ENCODE peak calls at places on chromosomes 11 and 22, in eight cellular contexts. E is HepG2, K is spleen, N is stomach, X is dorsolateral prefrontal cortex, R is choroid plexus epithelial cell, P is AG09319, S is mesothelial cell of epicardium. D is an unnamed sample.

GRCh38 chr22:49948116-49948515 is 12.5 kb upstream of the PIM3 start:
- DNase-seq in E (no peak), K (no peak), N (peak; percentile 72), X (no peak), R (no peak), P (no peak), S (no peak), D (no peak)

GRCh38 chr11:134332189-134332631 is 422 bp downstream of the GLB1L2 start:
- DNase-seq in E (no peak), K (peak; percentile 85), N (no peak), X (no peak), R (no peak), P (no peak), S (no peak), D (peak; percentile 47)

GRCh38 chr22:19432092-19432844 is at the start of gene MRPL40:
- DNase-seq in E (peak; percentile 86), K (peak; percentile 99), N (peak; percentile 94), X (peak; percentile 90), R (peak; percentile 97), P (peak; percentile 86), S (peak; percentile 80), D (peak; percentile 92)

GRCh38 chr11:62245271-62245753 is 3.3 kb downstream of the SCGB1D2 start:
- DNase-seq in E (peak; percentile 50), K (no peak), N (peak; percentile 28), X (no peak), R (peak; percentile 58), P (no peak), S (peak; percentile 36), D (peak; percentile 79)

GRCh38 chr22:25942989-25943411 is 201.0 kb downstream of the MYO18B start:
- DNase-seq in E (no peak), K (no peak), N (no peak), X (peak; percentile 97), R (no peak), P (no peak), S (no peak), D (no peak)

GRCh38 chr22:30824096-30824495 is 129.4 kb downstream of the OSBP2 start:
- DNase-seq in E (no peak), K (no peak), N (no peak), X (no peak), R (no peak), P (no peak), S (no peak), D (no peak)

GRCh38 chr11:10301656-10302293 is 3.1 kb upstream of the ADM start:
- DNase-seq in E (no peak), K (no peak), N (no peak), X (no peak), R (peak; percentile 87), P (no peak), S (no peak), D (no peak)

GRCh38 chr11:119222308-119222707 is 16.2 kb downstream of the CBL start:
- DNase-seq in E (no peak), K (no peak), N (no peak), X (no peak), R (peak; percentile 58), P (peak; percentile 12), S (no peak), D (no peak)

GRCh38 chr22:46614070-46614931 is 5.9 kb upstream of the GRAMD4 start:
- DNase-seq in E (no peak), K (peak; percentile 88), N (no peak), X (no peak), R (no peak), P (no peak), S (no peak), D (no peak)

GRCh38 chr11:73174495-73174791 is 32.3 kb upstream of the FCHSD2 start:
- DNase-seq in E (no peak), K (no peak), N (no peak), X (no peak), R (no peak), P (no peak), S (no peak), D (no peak)

GRCh38 chr22:44895296-44896055 is 114.3 kb downstream of the PHF21B start:
- DNase-seq in E (no peak), K (peak; percentile 42), N (no peak), X (no peak), R (no peak), P (no peak), S (no peak), D (no peak)

GRCh38 chr11:94734563-94735275 is 33.4 kb upstream of the AMOTL1 start:
- DNase-seq in E (no peak), K (no peak), N (no peak), X (no peak), R (peak; percentile 49), P (no peak), S (no peak), D (peak; percentile 36)

GRCh38 chr22:44538071-44538470 is 40.0 kb upstream of the RTL6 start:
- DNase-seq in E (peak; percentile 3), K (no peak), N (no peak), X (no peak), R (peak; percentile 23), P (no peak), S (no peak), D (no peak)

GRCh38 chr11:66328036-66328306 is 8.3 kb downstream of the RIN1 start:
- DNase-seq in E (no peak), K (no peak), N (no peak), X (no peak), R (no peak), P (no peak), S (no peak), D (no peak)

DNA sequence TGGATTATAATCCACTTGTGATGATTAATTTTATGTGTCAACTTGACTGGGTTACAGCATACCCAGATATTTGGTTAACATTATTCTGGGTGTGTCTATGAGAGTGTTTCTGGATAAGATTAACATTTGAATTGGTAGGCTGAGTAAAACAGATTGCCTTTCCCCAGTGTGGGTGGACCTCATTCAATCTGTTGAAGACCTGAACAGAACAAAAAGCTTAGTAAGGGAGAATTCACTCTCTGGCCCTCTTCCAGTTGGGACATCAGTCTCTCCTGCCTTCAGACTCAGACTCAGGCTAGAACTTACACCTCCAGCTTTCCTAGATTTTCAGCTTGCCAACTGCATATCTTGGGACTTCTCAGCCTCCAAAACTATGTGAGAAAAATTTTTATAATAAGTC is 37.3 kb upstream of the RRAS2 start:
- DNase-seq in E (no peak), K (no peak), N (no peak), X (no peak), R (no peak), P (no peak), S (no peak), D (no peak)
- TF ChIP-seq CTCF in E (no peak), K (no peak), N (no peak), X (no peak), R (no peak), P (no peak), S (no peak), D (no peak)

DNA sequence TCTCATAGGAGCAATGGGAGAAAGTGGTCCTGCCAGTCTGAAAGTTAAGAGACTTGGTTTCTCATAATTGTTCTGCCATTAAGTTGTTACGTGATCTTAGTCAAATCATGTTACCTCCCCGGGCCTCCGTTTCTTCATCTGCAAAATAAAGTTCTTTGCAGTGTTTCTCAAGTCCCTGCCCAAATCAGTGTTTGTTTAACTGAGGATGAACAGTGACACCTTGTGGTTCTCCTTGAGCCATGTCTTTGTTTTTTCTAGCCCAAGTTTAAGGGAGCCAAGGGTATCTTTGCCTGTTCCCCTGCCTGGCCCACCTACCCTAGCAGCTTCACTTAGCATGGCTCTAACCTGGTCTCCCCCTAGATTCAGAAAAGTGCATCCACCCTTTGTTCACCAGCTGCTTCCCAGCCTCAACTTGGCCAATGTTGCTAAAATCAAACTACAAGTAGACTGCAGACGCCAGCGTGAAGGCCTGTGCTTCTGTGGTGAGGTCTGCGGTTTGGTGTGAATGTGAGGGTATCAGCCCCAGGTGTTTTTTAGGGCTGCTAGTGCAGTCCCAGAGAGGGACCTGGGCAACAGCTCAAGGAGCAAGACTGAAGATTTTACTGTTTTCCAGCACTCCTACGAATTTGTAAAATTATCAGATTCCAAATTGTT is 35.5 kb downstream of the FZD4 start:
- DNase-seq in E (peak; percentile 43), K (no peak), N (no peak), X (no peak), R (peak; percentile 91), P (no peak), S (no peak), D (no peak)
- TF ChIP-seq CTCF in E (peak; percentile 68), K (peak; percentile 34), N (peak; percentile 26), X (peak; percentile 68), R (peak; percentile 81), P (peak; percentile 72), S (peak; percentile 53), D (peak; percentile 59)

GRCh38 chr11:60348116-60348515 is 21.1 kb downstream of the MS4A6E start:
- DNase-seq in E (no peak), K (no peak), N (no peak), X (peak; percentile 7), R (no peak), P (no peak), S (no peak), D (no peak)
- TF ChIP-seq CTCF in E (no peak), K (peak; percentile 13), N (no peak), X (peak; percentile 22), R (no peak), P (no peak), S (no peak), D (no peak)

GRCh38 chr11:842370-843002 is at the start of the genes POLR2L and TSPAN4:
- DNase-seq in E (peak; percentile 78), K (peak; percentile 97), N (peak; percentile 91), X (peak; percentile 88), R (peak; percentile 94), P (peak; percentile 74), S (peak; percentile 83), D (peak; percentile 91)
- TF ChIP-seq CTCF in E (no peak), K (no peak), N (no peak), X (no peak), R (no peak), P (no peak), S (no peak), D (no peak)

GRCh38 chr11:64865286-64866172 is 12.9 kb downstream of the EHD1 start:
- DNase-seq in E (no peak), K (peak; percentile 83), N (no peak), X (no peak), R (peak; percentile 76), P (no peak), S (no peak), D (no peak)
- TF ChIP-seq CTCF in E (no peak), K (no peak), N (no peak), X (no peak), R (no peak), P (no peak), S (no peak), D (no peak)

DNA sequence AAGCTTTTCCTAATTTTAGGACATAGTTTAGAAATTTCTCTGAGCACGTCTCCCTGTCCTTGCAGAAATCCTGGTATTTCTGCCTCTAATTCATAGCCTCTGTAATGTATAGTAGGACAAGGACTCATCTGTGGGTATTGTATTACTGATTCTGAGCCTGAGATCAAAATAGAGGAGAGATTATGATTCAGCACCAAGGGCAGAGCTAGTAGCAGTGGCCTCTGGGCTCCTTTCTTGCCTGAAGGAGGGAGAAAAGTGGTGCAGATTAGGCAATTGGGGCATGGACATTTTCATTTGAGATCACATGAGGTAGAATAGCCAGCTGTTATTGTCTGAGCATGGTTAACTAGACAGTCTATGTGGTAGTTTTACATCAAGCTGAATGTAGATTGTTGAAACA is 2.8 kb downstream of the MADD start:
- DNase-seq in E (no peak), K (no peak), N (no peak), X (no peak), R (peak; percentile 47), P (no peak), S (no peak), D (no peak)
- TF ChIP-seq CTCF in E (no peak), K (no peak), N (no peak), X (no peak), R (no peak), P (no peak), S (no peak), D (no peak)

D was measured in nephron progenitor cell.